ENCODE peak calls at places on chromosomes 16 and 17, in six cellular contexts. One of them, this sample, is unnamed.
A peak's percentile ranks its signal among the peaks of the same experiment; 100 is the strongest.

GRCh38 chr17:28347261-28347891 is 10.0 kb downstream of the POLDIP2 start:
- DNase-seq in B cell: no peak
- DNase-seq in fibroblast of lung: peak; percentile 85
- DNase-seq in GM04504: peak; percentile 75
- DNase-seq in stimulated activated CD8-positive, alpha-beta memory T cell treated with anti-CD3 and anti-CD28 coated beads, Interleukin-2, amount 100 ng/mL, for 48 hours: no peak
- DNase-seq in astrocyte of the cerebellum: peak; percentile 94
- DNase-seq in this sample: peak; percentile 65

GRCh38 chr17:77354721-77355455 is 214.1 kb downstream of the SEC14L1 start:
- DNase-seq in B cell: peak; percentile 13
- DNase-seq in astrocyte of the cerebellum: no peak
- DNase-seq in stimulated activated CD8-positive, alpha-beta memory T cell treated with anti-CD3 and anti-CD28 coated beads, Interleukin-2, amount 100 ng/mL, for 48 hours: no peak
- DNase-seq in GM04504: peak; percentile 99
- DNase-seq in fibroblast of lung: peak; percentile 95
- DNase-seq in this sample: peak; percentile 94

GRCh38 chr16:3170440-3171180 is 17.4 kb upstream of the OR1F1 start:
- DNase-seq in fibroblast of lung: no peak
- DNase-seq in stimulated activated CD8-positive, alpha-beta memory T cell treated with anti-CD3 and anti-CD28 coated beads, Interleukin-2, amount 100 ng/mL, for 48 hours: no peak
- DNase-seq in B cell: no peak
- DNase-seq in GM04504: no peak
- DNase-seq in astrocyte of the cerebellum: no peak
- DNase-seq in this sample: no peak

GRCh38 chr17:74959826-74960738 is 12.5 kb downstream of the HID1 start:
- DNase-seq in stimulated activated CD8-positive, alpha-beta memory T cell treated with anti-CD3 and anti-CD28 coated beads, Interleukin-2, amount 100 ng/mL, for 48 hours: no peak
- DNase-seq in astrocyte of the cerebellum: no peak
- DNase-seq in B cell: no peak
- DNase-seq in fibroblast of lung: no peak
- DNase-seq in GM04504: no peak
- DNase-seq in this sample: no peak

GRCh38 chr17:66633322-66633965 is 201.5 kb upstream of the CACNG5 start:
- DNase-seq in B cell: no peak
- DNase-seq in stimulated activated CD8-positive, alpha-beta memory T cell treated with anti-CD3 and anti-CD28 coated beads, Interleukin-2, amount 100 ng/mL, for 48 hours: peak; percentile 27
- DNase-seq in astrocyte of the cerebellum: no peak
- DNase-seq in GM04504: peak; percentile 24
- DNase-seq in fibroblast of lung: peak; percentile 21
- DNase-seq in this sample: peak; percentile 69

GRCh38 chr16:86714166-86714565 is 135.8 kb downstream of the FOXL1 start:
- DNase-seq in fibroblast of lung: peak; percentile 11
- DNase-seq in B cell: no peak
- DNase-seq in astrocyte of the cerebellum: no peak
- DNase-seq in stimulated activated CD8-positive, alpha-beta memory T cell treated with anti-CD3 and anti-CD28 coated beads, Interleukin-2, amount 100 ng/mL, for 48 hours: no peak
- DNase-seq in GM04504: no peak
- DNase-seq in this sample: no peak

GRCh38 chr17:6797718-6798351 is 21.8 kb downstream of the FBXO39 start:
- DNase-seq in GM04504: no peak
- DNase-seq in astrocyte of the cerebellum: no peak
- DNase-seq in stimulated activated CD8-positive, alpha-beta memory T cell treated with anti-CD3 and anti-CD28 coated beads, Interleukin-2, amount 100 ng/mL, for 48 hours: no peak
- DNase-seq in fibroblast of lung: no peak
- DNase-seq in B cell: no peak
- DNase-seq in this sample: no peak

GRCh38 chr16:28180660-28181556 is 30.9 kb downstream of the XPO6 start:
- DNase-seq in GM04504: no peak
- DNase-seq in astrocyte of the cerebellum: no peak
- DNase-seq in fibroblast of lung: peak; percentile 23
- DNase-seq in stimulated activated CD8-positive, alpha-beta memory T cell treated with anti-CD3 and anti-CD28 coated beads, Interleukin-2, amount 100 ng/mL, for 48 hours: no peak
- DNase-seq in B cell: no peak
- DNase-seq in this sample: no peak

GRCh38 chr17:74545456-74546230 is at the start of gene CD300C:
- DNase-seq in GM04504: no peak
- DNase-seq in B cell: no peak
- DNase-seq in astrocyte of the cerebellum: no peak
- DNase-seq in fibroblast of lung: no peak
- DNase-seq in stimulated activated CD8-positive, alpha-beta memory T cell treated with anti-CD3 and anti-CD28 coated beads, Interleukin-2, amount 100 ng/mL, for 48 hours: no peak
- DNase-seq in this sample: no peak

GRCh38 chr17:73643012-73643845 is 1.0 kb downstream of the SDK2 start:
- DNase-seq in GM04504: no peak
- DNase-seq in astrocyte of the cerebellum: no peak
- DNase-seq in stimulated activated CD8-positive, alpha-beta memory T cell treated with anti-CD3 and anti-CD28 coated beads, Interleukin-2, amount 100 ng/mL, for 48 hours: no peak
- DNase-seq in B cell: peak; percentile 74
- DNase-seq in fibroblast of lung: no peak
- DNase-seq in this sample: no peak

GRCh38 chr17:3008336-3009279 is 54.8 kb downstream of the OR1D5 start:
- DNase-seq in astrocyte of the cerebellum: no peak
- DNase-seq in B cell: no peak
- DNase-seq in stimulated activated CD8-positive, alpha-beta memory T cell treated with anti-CD3 and anti-CD28 coated beads, Interleukin-2, amount 100 ng/mL, for 48 hours: no peak
- DNase-seq in fibroblast of lung: no peak
- DNase-seq in GM04504: no peak
- DNase-seq in this sample: no peak

GRCh38 chr17:74851612-74852236 is 8.0 kb downstream of the GRIN2C start:
- DNase-seq in GM04504: no peak
- DNase-seq in stimulated activated CD8-positive, alpha-beta memory T cell treated with anti-CD3 and anti-CD28 coated beads, Interleukin-2, amount 100 ng/mL, for 48 hours: no peak
- DNase-seq in fibroblast of lung: no peak
- DNase-seq in astrocyte of the cerebellum: no peak
- DNase-seq in B cell: no peak
- DNase-seq in this sample: no peak

GRCh38 chr17:81039854-81040758 is 5.2 kb downstream of the BAIAP2 start:
- DNase-seq in stimulated activated CD8-positive, alpha-beta memory T cell treated with anti-CD3 and anti-CD28 coated beads, Interleukin-2, amount 100 ng/mL, for 48 hours: no peak
- DNase-seq in B cell: no peak
- DNase-seq in fibroblast of lung: peak; percentile 39
- DNase-seq in GM04504: no peak
- DNase-seq in astrocyte of the cerebellum: no peak
- DNase-seq in this sample: no peak

GRCh38 chr16:69632836-69633235 is 67.1 kb downstream of the NFAT5 start:
- DNase-seq in astrocyte of the cerebellum: no peak
- DNase-seq in fibroblast of lung: no peak
- DNase-seq in stimulated activated CD8-positive, alpha-beta memory T cell treated with anti-CD3 and anti-CD28 coated beads, Interleukin-2, amount 100 ng/mL, for 48 hours: no peak
- DNase-seq in B cell: no peak
- DNase-seq in GM04504: no peak
- DNase-seq in this sample: no peak

GRCh38 chr17:82920150-82920549 is 80.3 kb upstream of the ZNF750 start:
- DNase-seq in stimulated activated CD8-positive, alpha-beta memory T cell treated with anti-CD3 and anti-CD28 coated beads, Interleukin-2, amount 100 ng/mL, for 48 hours: no peak
- DNase-seq in GM04504: no peak
- DNase-seq in fibroblast of lung: no peak
- DNase-seq in astrocyte of the cerebellum: no peak
- DNase-seq in B cell: no peak
- DNase-seq in this sample: no peak

GRCh38 chr17:76281573-76282371 is 16.6 kb downstream of the UBALD2 start:
- DNase-seq in B cell: no peak
- DNase-seq in astrocyte of the cerebellum: no peak
- DNase-seq in fibroblast of lung: no peak
- DNase-seq in stimulated activated CD8-positive, alpha-beta memory T cell treated with anti-CD3 and anti-CD28 coated beads, Interleukin-2, amount 100 ng/mL, for 48 hours: no peak
- DNase-seq in GM04504: no peak
- DNase-seq in this sample: no peak

GRCh38 chr17:77208856-77209255 is 68.1 kb downstream of the SEC14L1 start:
- DNase-seq in stimulated activated CD8-positive, alpha-beta memory T cell treated with anti-CD3 and anti-CD28 coated beads, Interleukin-2, amount 100 ng/mL, for 48 hours: no peak
- DNase-seq in B cell: no peak
- DNase-seq in GM04504: no peak
- DNase-seq in astrocyte of the cerebellum: no peak
- DNase-seq in fibroblast of lung: no peak
- DNase-seq in this sample: no peak

GRCh38 chr17:42920922-42921321 is 20.3 kb downstream of the G6PC1 start:
- DNase-seq in stimulated activated CD8-positive, alpha-beta memory T cell treated with anti-CD3 and anti-CD28 coated beads, Interleukin-2, amount 100 ng/mL, for 48 hours: no peak
- DNase-seq in B cell: no peak
- DNase-seq in astrocyte of the cerebellum: no peak
- DNase-seq in fibroblast of lung: no peak
- DNase-seq in GM04504: no peak
- DNase-seq in this sample: no peak

GRCh38 chr17:78418627-78419026 is 40.2 kb downstream of the PGS1 start:
- DNase-seq in astrocyte of the cerebellum: no peak
- DNase-seq in fibroblast of lung: no peak
- DNase-seq in stimulated activated CD8-positive, alpha-beta memory T cell treated with anti-CD3 and anti-CD28 coated beads, Interleukin-2, amount 100 ng/mL, for 48 hours: no peak
- DNase-seq in B cell: no peak
- DNase-seq in GM04504: no peak
- DNase-seq in this sample: no peak

GRCh38 chr17:34259151-34259550 is 4.1 kb downstream of the CCL2 start:
- DNase-seq in astrocyte of the cerebellum: no peak
- DNase-seq in GM04504: no peak
- DNase-seq in fibroblast of lung: no peak
- DNase-seq in stimulated activated CD8-positive, alpha-beta memory T cell treated with anti-CD3 and anti-CD28 coated beads, Interleukin-2, amount 100 ng/mL, for 48 hours: no peak
- DNase-seq in B cell: no peak
- DNase-seq in this sample: peak; percentile 14

GRCh38 chr17:77512062-77512946 is 371.5 kb downstream of the SEC14L1 start:
- DNase-seq in GM04504: no peak
- DNase-seq in fibroblast of lung: no peak
- DNase-seq in B cell: no peak
- DNase-seq in astrocyte of the cerebellum: no peak
- DNase-seq in stimulated activated CD8-positive, alpha-beta memory T cell treated with anti-CD3 and anti-CD28 coated beads, Interleukin-2, amount 100 ng/mL, for 48 hours: no peak
- DNase-seq in this sample: no peak

GRCh38 chr17:8015957-8016631 is 13.7 kb downstream of the GUCY2D start:
- DNase-seq in fibroblast of lung: no peak
- DNase-seq in stimulated activated CD8-positive, alpha-beta memory T cell treated with anti-CD3 and anti-CD28 coated beads, Interleukin-2, amount 100 ng/mL, for 48 hours: no peak
- DNase-seq in B cell: peak; percentile 39
- DNase-seq in astrocyte of the cerebellum: no peak
- DNase-seq in GM04504: no peak
- DNase-seq in this sample: no peak

GRCh38 chr17:51585514-51586104 is 325.3 kb downstream of the UTP18 start:
- DNase-seq in fibroblast of lung: no peak
- DNase-seq in astrocyte of the cerebellum: no peak
- DNase-seq in GM04504: no peak
- DNase-seq in stimulated activated CD8-positive, alpha-beta memory T cell treated with anti-CD3 and anti-CD28 coated beads, Interleukin-2, amount 100 ng/mL, for 48 hours: no peak
- DNase-seq in B cell: no peak
- DNase-seq in this sample: no peak

GRCh38 chr16:83402969-83403368 is 404.8 kb upstream of the HSBP1 start:
- DNase-seq in stimulated activated CD8-positive, alpha-beta memory T cell treated with anti-CD3 and anti-CD28 coated beads, Interleukin-2, amount 100 ng/mL, for 48 hours: no peak
- DNase-seq in astrocyte of the cerebellum: peak; percentile 8
- DNase-seq in B cell: no peak
- DNase-seq in GM04504: no peak
- DNase-seq in fibroblast of lung: peak; percentile 35
- DNase-seq in this sample: peak; percentile 27

GRCh38 chr17:5035356-5035755 is at the start of gene SLC52A1:
- DNase-seq in astrocyte of the cerebellum: no peak
- DNase-seq in fibroblast of lung: no peak
- DNase-seq in B cell: no peak
- DNase-seq in stimulated activated CD8-positive, alpha-beta memory T cell treated with anti-CD3 and anti-CD28 coated beads, Interleukin-2, amount 100 ng/mL, for 48 hours: no peak
- DNase-seq in GM04504: no peak
- DNase-seq in this sample: no peak

GRCh38 chr16:27798241-27798640 is 248.3 kb downstream of the KATNIP start:
- DNase-seq in stimulated activated CD8-positive, alpha-beta memory T cell treated with anti-CD3 and anti-CD28 coated beads, Interleukin-2, amount 100 ng/mL, for 48 hours: no peak
- DNase-seq in astrocyte of the cerebellum: no peak
- DNase-seq in GM04504: no peak
- DNase-seq in B cell: no peak
- DNase-seq in fibroblast of lung: no peak
- DNase-seq in this sample: no peak

GRCh38 chr16:22665048-22665797 is 148.7 kb upstream of the HS3ST2 start:
- DNase-seq in GM04504: no peak
- DNase-seq in fibroblast of lung: no peak
- DNase-seq in stimulated activated CD8-positive, alpha-beta memory T cell treated with anti-CD3 and anti-CD28 coated beads, Interleukin-2, amount 100 ng/mL, for 48 hours: no peak
- DNase-seq in astrocyte of the cerebellum: no peak
- DNase-seq in B cell: no peak
- DNase-seq in this sample: no peak

GRCh38 chr17:41351177-41351576 is 549 bp upstream of the KRT33A start:
- DNase-seq in stimulated activated CD8-positive, alpha-beta memory T cell treated with anti-CD3 and anti-CD28 coated beads, Interleukin-2, amount 100 ng/mL, for 48 hours: no peak
- DNase-seq in GM04504: no peak
- DNase-seq in astrocyte of the cerebellum: no peak
- DNase-seq in fibroblast of lung: no peak
- DNase-seq in B cell: no peak
- DNase-seq in this sample: no peak

GRCh38 chr17:61904094-61904710 is 23.6 kb downstream of the INTS2 start:
- DNase-seq in stimulated activated CD8-positive, alpha-beta memory T cell treated with anti-CD3 and anti-CD28 coated beads, Interleukin-2, amount 100 ng/mL, for 48 hours: no peak
- DNase-seq in astrocyte of the cerebellum: no peak
- DNase-seq in fibroblast of lung: no peak
- DNase-seq in GM04504: no peak
- DNase-seq in B cell: peak; percentile 42
- DNase-seq in this sample: no peak

GRCh38 chr17:22703786-22704441 is 1011.6 kb downstream of the KCNJ18 start:
- DNase-seq in fibroblast of lung: no peak
- DNase-seq in stimulated activated CD8-positive, alpha-beta memory T cell treated with anti-CD3 and anti-CD28 coated beads, Interleukin-2, amount 100 ng/mL, for 48 hours: no peak
- DNase-seq in B cell: no peak
- DNase-seq in astrocyte of the cerebellum: no peak
- DNase-seq in GM04504: no peak
- DNase-seq in this sample: no peak

GRCh38 chr16:2469399-2470233 is 1.5 kb upstream of the NTN3 start:
- DNase-seq in stimulated activated CD8-positive, alpha-beta memory T cell treated with anti-CD3 and anti-CD28 coated beads, Interleukin-2, amount 100 ng/mL, for 48 hours: no peak
- DNase-seq in B cell: no peak
- DNase-seq in fibroblast of lung: no peak
- DNase-seq in GM04504: no peak
- DNase-seq in astrocyte of the cerebellum: no peak
- DNase-seq in this sample: no peak